ENCODE peak calls at places on chromosomes 3 and 15, in six cellular contexts. One of them, this sample, is unnamed.

GRCh38 chr3:163768048-163768447 is 1310.2 kb downstream of the SI start:
- DNase-seq in H9: no peak
- DNase-seq in mesenchymal stem cell: no peak
- DNase-seq in IMR-90: no peak
- DNase-seq in trophoblast cell: no peak
- DNase-seq in H1: no peak
- DNase-seq in this sample: no peak

GRCh38 chr3:113105980-113106379 is 105.4 kb upstream of the BOC start:
- DNase-seq in H9: no peak
- DNase-seq in trophoblast cell: peak
- DNase-seq in mesenchymal stem cell: peak
- DNase-seq in IMR-90: peak
- DNase-seq in H1: no peak
- DNase-seq in this sample: no peak

GRCh38 chr3:120908030-120908802 is at the start of gene STXBP5L:
- DNase-seq in IMR-90: peak
- DNase-seq in H1: peak
- DNase-seq in trophoblast cell: peak
- DNase-seq in mesenchymal stem cell: peak
- DNase-seq in H9: peak
- DNase-seq in this sample: peak

GRCh38 chr3:18740631-18741583 is 315.8 kb upstream of the SATB1 start:
- DNase-seq in trophoblast cell: peak
- DNase-seq in mesenchymal stem cell: no peak
- DNase-seq in H1: no peak
- DNase-seq in H9: no peak
- DNase-seq in IMR-90: no peak
- DNase-seq in this sample: no peak

GRCh38 chr3:41301548-41301947 is 102.2 kb downstream of the CTNNB1 start:
- DNase-seq in mesenchymal stem cell: no peak
- DNase-seq in IMR-90: peak
- DNase-seq in trophoblast cell: peak
- DNase-seq in H9: no peak
- DNase-seq in H1: no peak
- DNase-seq in this sample: no peak

GRCh38 chr3:157120071-157120892 is 39.7 kb downstream of the CCNL1 start:
- DNase-seq in H1: no peak
- DNase-seq in trophoblast cell: no peak
- DNase-seq in mesenchymal stem cell: no peak
- DNase-seq in H9: no peak
- DNase-seq in IMR-90: no peak
- DNase-seq in this sample: no peak

GRCh38 chr3:126355777-126356372 is 1.3 kb downstream of the KLF15 start:
- DNase-seq in H9: peak
- DNase-seq in H1: peak
- DNase-seq in mesenchymal stem cell: peak
- DNase-seq in IMR-90: peak
- DNase-seq in trophoblast cell: peak
- DNase-seq in this sample: peak

GRCh38 chr3:183491923-183492848 is 63.3 kb downstream of the KLHL6 start:
- DNase-seq in IMR-90: no peak
- DNase-seq in H9: peak
- DNase-seq in H1: no peak
- DNase-seq in trophoblast cell: peak
- DNase-seq in mesenchymal stem cell: no peak
- DNase-seq in this sample: no peak

GRCh38 chr3:190709351-190709773 is 153.1 kb downstream of the GMNC start:
- DNase-seq in H9: no peak
- DNase-seq in H1: no peak
- DNase-seq in IMR-90: no peak
- DNase-seq in trophoblast cell: no peak
- DNase-seq in mesenchymal stem cell: no peak
- DNase-seq in this sample: no peak

GRCh38 chr3:157172746-157173145 is 12.8 kb upstream of the CCNL1 start:
- DNase-seq in trophoblast cell: no peak
- DNase-seq in H9: no peak
- DNase-seq in mesenchymal stem cell: no peak
- DNase-seq in H1: no peak
- DNase-seq in IMR-90: no peak
- DNase-seq in this sample: no peak

GRCh38 chr3:163773136-163773535 is 1305.2 kb downstream of the SI start:
- DNase-seq in mesenchymal stem cell: no peak
- DNase-seq in trophoblast cell: peak
- DNase-seq in H1: no peak
- DNase-seq in IMR-90: no peak
- DNase-seq in H9: no peak
- DNase-seq in this sample: no peak

GRCh38 chr3:10550705-10551104 is 45.3 kb upstream of the ATP2B2 start:
- DNase-seq in trophoblast cell: no peak
- DNase-seq in H1: no peak
- DNase-seq in H9: peak
- DNase-seq in IMR-90: no peak
- DNase-seq in mesenchymal stem cell: no peak
- DNase-seq in this sample: no peak

GRCh38 chr3:191743283-191743682 is 282.3 kb downstream of the PYDC2 start:
- DNase-seq in mesenchymal stem cell: no peak
- DNase-seq in H9: no peak
- DNase-seq in trophoblast cell: no peak
- DNase-seq in IMR-90: no peak
- DNase-seq in H1: no peak
- DNase-seq in this sample: no peak

GRCh38 chr3:76107935-76108570 is 322.7 kb upstream of the ZNF717 start:
- DNase-seq in trophoblast cell: peak
- DNase-seq in mesenchymal stem cell: peak
- DNase-seq in H9: no peak
- DNase-seq in H1: no peak
- DNase-seq in IMR-90: peak
- DNase-seq in this sample: no peak

GRCh38 chr15:82737975-82738374 is 28.3 kb upstream of the AP3B2 start:
- DNase-seq in IMR-90: peak
- DNase-seq in trophoblast cell: no peak
- DNase-seq in H9: no peak
- DNase-seq in H1: no peak
- DNase-seq in mesenchymal stem cell: peak
- DNase-seq in this sample: no peak

GRCh38 chr3:94146455-94146854 is 83.6 kb downstream of the NSUN3 start:
- DNase-seq in H9: no peak
- DNase-seq in H1: no peak
- DNase-seq in trophoblast cell: peak
- DNase-seq in IMR-90: no peak
- DNase-seq in mesenchymal stem cell: no peak
- DNase-seq in this sample: no peak

GRCh38 chr3:144947895-144948294 is 976.3 kb downstream of the DIPK2A start:
- DNase-seq in H1: no peak
- DNase-seq in H9: no peak
- DNase-seq in IMR-90: no peak
- DNase-seq in mesenchymal stem cell: no peak
- DNase-seq in trophoblast cell: no peak
- DNase-seq in this sample: no peak

GRCh38 chr3:50539356-50539838 is 28.1 kb downstream of the C3orf18 start:
- DNase-seq in IMR-90: no peak
- DNase-seq in trophoblast cell: no peak
- DNase-seq in H1: no peak
- DNase-seq in H9: peak
- DNase-seq in mesenchymal stem cell: no peak
- DNase-seq in this sample: no peak

GRCh38 chr3:60250210-60250609 is 1001.0 kb downstream of the FHIT start:
- DNase-seq in mesenchymal stem cell: no peak
- DNase-seq in IMR-90: peak
- DNase-seq in H9: no peak
- DNase-seq in trophoblast cell: peak
- DNase-seq in H1: no peak
- DNase-seq in this sample: no peak

GRCh38 chr3:46712191-46713047 is 5.2 kb downstream of the PRSS50 start:
- DNase-seq in mesenchymal stem cell: no peak
- DNase-seq in IMR-90: no peak
- DNase-seq in trophoblast cell: no peak
- DNase-seq in H1: no peak
- DNase-seq in H9: no peak
- DNase-seq in this sample: no peak

GRCh38 chr15:90213123-90213817 is 12.1 kb downstream of the SEMA4B start:
- DNase-seq in IMR-90: no peak
- DNase-seq in H1: no peak
- DNase-seq in trophoblast cell: peak
- DNase-seq in mesenchymal stem cell: no peak
- DNase-seq in H9: no peak
- DNase-seq in this sample: no peak

GRCh38 chr3:128618398-128618726 is 32.3 kb downstream of the RPN1 start:
- DNase-seq in mesenchymal stem cell: peak
- DNase-seq in H1: no peak
- DNase-seq in trophoblast cell: no peak
- DNase-seq in IMR-90: no peak
- DNase-seq in H9: no peak
- DNase-seq in this sample: no peak
- H3K4me2 ChIP-seq in mesenchymal stem cell: peak
- H3K4me2 ChIP-seq in H1: peak
- H3K4me2 ChIP-seq in trophoblast cell: peak
- H3K4me2 ChIP-seq in IMR-90: peak
- H3K4me2 ChIP-seq in H9: peak
- H3K4me2 ChIP-seq in this sample: peak

DNA sequence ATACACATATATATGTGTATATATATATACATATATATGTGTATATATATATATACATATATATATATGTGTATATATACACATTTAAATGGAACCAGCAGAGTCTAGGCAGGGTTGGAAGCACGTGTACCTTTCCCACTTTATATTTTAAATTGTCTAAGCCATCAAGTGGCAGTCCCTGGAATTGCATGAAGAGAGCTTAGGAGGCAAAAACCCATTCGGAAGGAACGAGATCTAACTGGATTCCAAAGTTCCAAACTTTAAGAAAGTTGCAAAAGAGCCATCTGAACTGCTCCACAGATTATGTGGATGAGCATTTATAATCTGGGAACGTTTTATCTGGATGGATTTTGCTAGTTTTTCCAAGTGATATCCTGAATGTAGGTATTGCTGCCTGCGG is 186.5 kb downstream of the FOXP1 start:
- DNase-seq in H1: no peak
- DNase-seq in mesenchymal stem cell: peak
- DNase-seq in IMR-90: peak
- DNase-seq in H9: no peak
- DNase-seq in trophoblast cell: peak
- DNase-seq in this sample: no peak
- H4K8ac ChIP-seq in H1: no peak
- H4K8ac ChIP-seq in mesenchymal stem cell: no peak
- H4K8ac ChIP-seq in IMR-90: no peak
- H4K8ac ChIP-seq in H9: no peak
- H4K8ac ChIP-seq in trophoblast cell: no peak
- H4K8ac ChIP-seq in this sample: no peak

DNA sequence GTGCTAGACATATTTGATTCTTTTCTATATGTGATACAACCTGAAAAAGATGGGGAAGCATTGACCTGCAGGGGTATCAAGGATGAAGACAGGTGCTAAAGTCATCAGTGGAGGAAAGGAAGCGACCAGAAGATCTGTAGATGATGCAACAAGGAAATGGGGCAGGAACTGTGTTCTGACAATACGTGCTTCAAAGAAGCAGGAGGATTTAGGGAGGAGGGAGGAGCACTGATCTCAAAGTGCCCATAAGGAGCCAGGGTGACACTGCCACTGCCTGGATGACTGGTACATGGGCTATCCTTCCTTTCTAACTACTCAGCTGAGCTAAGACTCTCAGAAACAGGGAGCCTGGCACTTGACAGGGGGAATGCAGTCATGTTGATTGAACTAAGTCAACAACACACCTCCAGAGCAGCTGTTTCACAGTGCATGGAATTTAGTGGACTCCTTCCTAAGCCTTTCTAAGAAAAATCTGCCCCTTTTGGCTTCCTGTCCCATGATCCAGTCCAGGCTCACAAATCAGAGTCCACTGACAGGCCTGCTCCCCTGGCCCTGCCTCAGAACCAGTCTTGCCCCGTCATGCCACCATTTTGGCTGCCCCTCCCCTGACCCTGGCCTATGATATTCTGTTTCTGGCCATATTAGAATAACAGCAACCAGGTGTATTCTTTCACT is 12.0 kb downstream of the LYSMD4 start:
- DNase-seq in IMR-90: no peak
- DNase-seq in mesenchymal stem cell: no peak
- DNase-seq in H1: no peak
- DNase-seq in trophoblast cell: no peak
- DNase-seq in H9: no peak
- DNase-seq in this sample: no peak
- H3K14ac ChIP-seq in IMR-90: no peak
- H3K14ac ChIP-seq in mesenchymal stem cell: no peak
- H3K14ac ChIP-seq in H1: no peak
- H3K14ac ChIP-seq in trophoblast cell: no peak
- H3K14ac ChIP-seq in H9: no peak
- H3K14ac ChIP-seq in this sample: no peak

DNA sequence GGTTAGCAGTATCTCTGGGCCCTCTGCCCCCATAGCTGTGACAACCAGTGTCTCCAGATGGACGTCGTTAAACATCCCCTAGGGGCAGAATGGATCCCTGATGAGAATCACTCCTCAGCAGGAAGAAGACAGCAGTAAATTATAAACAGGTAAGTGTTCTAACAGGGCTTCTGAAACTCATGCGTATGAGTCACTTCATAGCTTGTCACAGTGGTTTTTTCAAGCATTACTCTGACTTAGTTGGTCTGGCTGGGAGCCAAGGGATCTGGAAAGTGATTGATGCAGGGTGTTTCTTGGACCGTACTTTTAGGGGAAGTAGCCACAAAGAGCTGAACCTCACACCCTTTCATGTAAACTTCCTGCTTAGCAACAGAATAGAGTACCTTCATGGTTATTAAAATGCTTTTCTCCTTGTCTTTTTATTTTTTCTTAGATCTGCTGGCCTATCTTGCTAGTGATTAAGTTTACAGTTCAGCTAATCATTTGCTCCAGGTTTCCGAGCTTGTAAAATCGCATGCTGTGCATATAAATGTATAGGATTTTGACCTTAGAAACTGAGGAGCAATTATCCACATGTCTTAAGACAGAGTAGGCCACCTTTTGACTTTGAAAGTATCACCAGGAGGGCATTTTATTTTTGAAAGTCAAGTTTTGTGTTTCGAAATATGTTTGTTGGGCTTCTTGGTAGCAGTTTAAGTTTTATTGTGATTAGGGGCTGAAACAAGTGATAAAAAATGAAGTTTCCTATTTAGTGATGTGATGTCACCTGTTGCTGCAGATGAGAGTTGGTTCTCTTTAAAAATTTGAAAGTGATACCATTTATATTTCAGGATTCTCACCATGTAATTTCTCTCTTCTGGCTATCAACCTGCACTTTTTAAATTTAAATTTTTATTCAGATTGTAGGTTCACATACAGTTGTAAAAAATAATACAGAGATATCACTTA is 333.9 kb downstream of the PTPRG start:
- DNase-seq in H9: peak
- DNase-seq in mesenchymal stem cell: peak
- DNase-seq in IMR-90: peak
- DNase-seq in H1: no peak
- DNase-seq in trophoblast cell: peak
- DNase-seq in this sample: no peak
- H3K4me2 ChIP-seq in H9: no peak
- H3K4me2 ChIP-seq in mesenchymal stem cell: no peak
- H3K4me2 ChIP-seq in IMR-90: no peak
- H3K4me2 ChIP-seq in H1: peak
- H3K4me2 ChIP-seq in trophoblast cell: no peak
- H3K4me2 ChIP-seq in this sample: no peak

GRCh38 chr3:55572816-55573215 is 85.7 kb upstream of the WNT5A start:
- DNase-seq in trophoblast cell: peak
- DNase-seq in mesenchymal stem cell: no peak
- DNase-seq in H9: no peak
- DNase-seq in H1: no peak
- DNase-seq in IMR-90: no peak
- DNase-seq in this sample: no peak
- H4K8ac ChIP-seq in trophoblast cell: no peak
- H4K8ac ChIP-seq in mesenchymal stem cell: no peak
- H4K8ac ChIP-seq in H9: no peak
- H4K8ac ChIP-seq in H1: no peak
- H4K8ac ChIP-seq in IMR-90: no peak
- H4K8ac ChIP-seq in this sample: no peak

GRCh38 chr3:42801784-42802183 is 2.5 kb downstream of the HIGD1A start:
- DNase-seq in trophoblast cell: no peak
- DNase-seq in H9: no peak
- DNase-seq in IMR-90: no peak
- DNase-seq in mesenchymal stem cell: no peak
- DNase-seq in H1: no peak
- DNase-seq in this sample: no peak
- H3K14ac ChIP-seq in trophoblast cell: no peak
- H3K14ac ChIP-seq in H9: no peak
- H3K14ac ChIP-seq in IMR-90: no peak
- H3K14ac ChIP-seq in mesenchymal stem cell: no peak
- H3K14ac ChIP-seq in H1: no peak
- H3K14ac ChIP-seq in this sample: no peak

This sample was measured in neuronal stem cell.